ENCODE peak calls at places on chromosome 2, in ten cellular contexts. B is left ventricle myocardium inferior; F is stimulated activated CD8-positive, alpha-beta memory T cell treated with anti-CD3 and anti-CD28 coated beads, Interleukin-2, amount 100 ng/mL, for 1 hour; G is tibial artery; V is iPS-NIHi11; Q is globus pallidus; J is sigmoid colon; X is body of pancreas; L is stimulated activated CD4-positive, alpha-beta T cell treated with anti-CD3 and anti-CD28 coated beads, Interleukin-1b, Interleukin-23, amount 100 ng/mL, for 4 hours; O is AG09309. N is an unnamed sample.

GRCh38 chr2:199659207-199659606 is 191.8 kb downstream of the FTCDNL1 start:
- DNase-seq in X (no peak), G (no peak), Q (peak; percentile 55), V (peak; percentile 69), O (no peak), L (no peak), J (no peak), F (no peak), B (peak; percentile 46), N (no peak)

GRCh38 chr2:79855264-79856006 is 342.6 kb downstream of the CTNNA2 start:
- DNase-seq in X (peak; percentile 40), G (no peak), F (no peak), O (no peak), B (no peak), V (peak; percentile 63), L (no peak), J (no peak), Q (peak; percentile 66), N (no peak)

GRCh38 chr2:201465524-201465971 is 14.0 kb downstream of the STRADB start:
- DNase-seq in B (peak; percentile 31), Q (peak; percentile 60), O (no peak), L (no peak), J (no peak), X (no peak), G (no peak), V (no peak), F (no peak), N (peak; percentile 41)

GRCh38 chr2:143205106-143205764 is 76.0 kb downstream of the ARHGAP15 start:
- DNase-seq in O (no peak), X (no peak), B (no peak), L (no peak), Q (no peak), G (no peak), J (no peak), F (no peak), V (peak; percentile 11), N (peak; percentile 20)

GRCh38 chr2:181742908-181743722 is 62.8 kb upstream of the NEUROD1 start:
- DNase-seq in L (no peak), X (peak; percentile 68), B (no peak), J (no peak), Q (peak; percentile 65), F (no peak), G (peak; percentile 32), V (peak; percentile 58), O (peak; percentile 25), N (peak; percentile 63)

GRCh38 chr2:23199115-23199918 is 185.7 kb upstream of the KLHL29 start:
- DNase-seq in G (no peak), L (no peak), F (no peak), B (no peak), X (no peak), J (no peak), V (peak; percentile 22), Q (no peak), O (no peak), N (no peak)

GRCh38 chr2:173750332-173750731 is 214.8 kb downstream of the SP3 start:
- DNase-seq in O (peak; percentile 1), G (no peak), J (no peak), Q (no peak), L (no peak), B (no peak), X (no peak), V (peak; percentile 33), F (no peak), N (no peak)

GRCh38 chr2:235414422-235414821 is 79.4 kb upstream of the AGAP1 start:
- DNase-seq in F (no peak), Q (no peak), L (no peak), G (no peak), X (peak; percentile 57), O (no peak), V (no peak), J (no peak), B (peak; percentile 79), N (no peak)

GRCh38 chr2:72883356-72883962 is 3.7 kb upstream of the SPR start:
- DNase-seq in O (no peak), X (no peak), V (peak; percentile 79), L (no peak), B (no peak), F (no peak), J (no peak), G (no peak), Q (no peak), N (no peak)

GRCh38 chr2:23351388-23352141 is 33.4 kb upstream of the KLHL29 start:
- DNase-seq in Q (peak; percentile 62), F (peak; percentile 4), J (peak; percentile 94), O (peak; percentile 16), V (peak; percentile 94), X (peak; percentile 72), B (peak; percentile 84), L (peak; percentile 29), G (peak; percentile 80), N (no peak)

GRCh38 chr2:135791418-135792190 is 45.4 kb downstream of the LCT start:
- DNase-seq in V (no peak), L (no peak), B (no peak), J (no peak), F (no peak), O (no peak), Q (no peak), X (no peak), G (no peak), N (no peak)